ENCODE peak calls at places on chromosomes 6 and 20, in five cellular contexts. A is fibroblast of mammary gland, Y is right atrium auricular region, L is fibroblast of pulmonary artery, C is tibial artery. M is an unnamed sample.

GRCh38 chr6:6913346-6913745 is 194.4 kb upstream of the RREB1 start:
- DNase-seq in L (no peak), Y (no peak), A (no peak), C (no peak), M (no peak)

GRCh38 chr6:129314575-129314974 is 395.4 kb downstream of the ARHGAP18 start:
- DNase-seq in A (no peak), Y (no peak), C (no peak), L (no peak), M (no peak)

GRCh38 chr6:150282806-150283205 is 86.0 kb upstream of the IYD start:
- DNase-seq in Y (no peak), L (no peak), A (peak), C (no peak), M (no peak)

GRCh38 chr6:46128476-46128875 is 1.3 kb upstream of the ENPP4 start:
- DNase-seq in C (no peak), L (no peak), Y (no peak), A (no peak), M (no peak)

GRCh38 chr6:150622941-150623874 is 23.5 kb downstream of the PLEKHG1 start:
- DNase-seq in Y (no peak), A (no peak), C (no peak), L (no peak), M (no peak)

GRCh38 chr6:77063494-77063893 is 399.8 kb downstream of the HTR1B start:
- DNase-seq in C (no peak), L (no peak), Y (no peak), A (no peak), M (no peak)

GRCh38 chr6:52176550-52176949 is 9.6 kb upstream of the IL17A start:
- DNase-seq in C (no peak), Y (no peak), A (no peak), L (no peak), M (no peak)

GRCh38 chr6:156597130-156597529 is 180.0 kb upstream of the ARID1B start:
- DNase-seq in Y (no peak), C (no peak), A (no peak), L (no peak), M (no peak)

GRCh38 chr6:12420626-12421025 is 130.5 kb downstream of the EDN1 start:
- DNase-seq in C (no peak), L (no peak), Y (no peak), A (peak), M (no peak)

GRCh38 chr20:36342721-36343120 is 36.6 kb downstream of the DLGAP4 start:
- DNase-seq in A (no peak), L (no peak), Y (no peak), C (no peak), M (no peak)

GRCh38 chr6:43817192-43817591 is 47.2 kb downstream of the VEGFA start:
- DNase-seq in C (no peak), Y (no peak), A (peak), L (peak), M (no peak)

GRCh38 chr6:34202329-34203201 is 34.1 kb upstream of the HMGA1 start:
- DNase-seq in C (no peak), L (no peak), Y (no peak), A (no peak), M (no peak)

GRCh38 chr6:53887318-53887717 is 92.5 kb downstream of the LRRC1 start:
- DNase-seq in A (no peak), Y (no peak), C (no peak), L (no peak), M (no peak)

GRCh38 chr20:24131281-24131680 is 142.7 kb upstream of the GGTLC1 start:
- DNase-seq in C (no peak), L (no peak), A (no peak), Y (no peak), M (no peak)

GRCh38 chr6:158560787-158561246 is 926 bp downstream of the TMEM181 start:
- DNase-seq in A (no peak), C (peak), Y (no peak), L (no peak), M (no peak)

GRCh38 chr6:37127961-37128862 is 41.7 kb upstream of the PIM1 start:
- DNase-seq in L (peak), C (no peak), A (peak), Y (no peak), M (no peak)

GRCh38 chr20:44279228-44279627 is 31.8 kb downstream of the FITM2 start:
- DNase-seq in L (peak), Y (no peak), A (peak), C (no peak), M (no peak)

GRCh38 chr20:47620808-47621805 is 119.4 kb downstream of the NCOA3 start:
- DNase-seq in C (no peak), A (peak), Y (no peak), L (peak), M (peak)

GRCh38 chr6:2744206-2744771 is 6.4 kb downstream of the MYLK4 start:
- DNase-seq in Y (no peak), A (no peak), C (no peak), L (peak), M (no peak)

DNA sequence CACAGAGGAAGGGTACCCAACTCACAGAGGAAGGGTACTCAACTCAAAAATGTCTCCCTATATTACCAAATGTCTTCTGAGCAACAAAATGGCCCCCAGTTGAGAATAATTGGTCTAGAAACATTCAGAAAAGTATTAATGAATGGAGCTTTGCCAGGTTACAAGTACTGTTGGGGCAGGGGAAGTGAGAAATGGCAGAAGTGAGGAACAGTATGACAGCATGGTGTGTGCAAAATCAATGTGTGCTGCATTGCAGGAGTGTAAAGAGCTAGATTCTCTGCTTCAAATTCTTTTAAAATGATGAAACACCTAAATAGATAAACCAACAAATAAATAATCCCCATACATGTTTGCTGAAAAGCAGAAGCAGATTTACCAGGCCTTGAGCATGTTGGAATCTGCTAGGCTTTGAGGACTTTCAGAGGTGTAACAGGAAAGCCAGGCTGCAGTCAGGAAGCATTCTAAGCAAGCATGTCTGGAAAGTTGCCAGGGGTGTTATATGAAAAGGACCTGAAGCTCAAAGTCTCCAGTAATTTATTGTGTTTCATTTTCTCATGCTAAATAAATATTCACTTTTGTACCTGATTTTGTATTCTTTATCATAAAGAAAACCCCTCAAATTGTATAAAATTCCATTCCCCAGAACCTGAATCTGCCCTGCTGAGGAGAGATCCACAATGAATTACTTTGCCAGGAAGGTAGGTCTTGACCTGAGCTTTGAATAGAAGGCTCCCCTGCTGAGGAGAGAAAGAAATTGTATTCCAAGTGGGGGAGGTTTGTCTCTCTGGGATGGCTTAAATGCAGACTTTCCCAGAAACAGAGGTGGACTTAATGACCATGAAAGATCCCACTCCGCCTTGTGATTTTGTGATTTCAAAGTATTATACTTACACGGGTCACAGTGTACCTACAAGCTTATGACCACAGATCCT is 265.0 kb upstream of the MARCKS start:
- DNase-seq in L (peak), Y (no peak), C (no peak), A (no peak), M (peak)
- H3K4me3 ChIP-seq in L (no peak), Y (no peak), C (no peak), A (no peak), M (no peak)

GRCh38 chr6:56375806-56376205 is 128.4 kb upstream of the COL21A1 start:
- DNase-seq in A (no peak), C (no peak), Y (no peak), L (no peak), M (no peak)

GRCh38 chr6:56372621-56373020 is 125.2 kb upstream of the COL21A1 start:
- DNase-seq in A (peak), Y (no peak), L (peak), C (no peak), M (no peak)

GRCh38 chr6:56378507-56378906 is 131.1 kb upstream of the COL21A1 start:
- DNase-seq in Y (no peak), L (no peak), C (no peak), A (no peak), M (no peak)

GRCh38 chr6:56377295-56377694 is 129.9 kb upstream of the COL21A1 start:
- DNase-seq in L (no peak), C (no peak), Y (no peak), A (no peak), M (no peak)

GRCh38 chr6:56374841-56375369 is 127.5 kb upstream of the COL21A1 start:
- DNase-seq in A (peak), Y (no peak), C (peak), L (peak), M (no peak)
- H3K4me3 ChIP-seq in A (no peak), Y (no peak), C (peak), L (no peak), M (no peak)

GRCh38 chr6:25041676-25042598 is 106.2 kb upstream of the RIPOR2 start:
- DNase-seq in C (no peak), A (no peak), Y (no peak), L (no peak), M (no peak)
- H3K4me3 ChIP-seq in C (no peak), A (no peak), Y (no peak), L (no peak), M (no peak)

GRCh38 chr6:31575952-31576684 is 753 bp downstream of the TNF start:
- DNase-seq in A (no peak), C (no peak), L (no peak), Y (no peak), M (no peak)

GRCh38 chr6:31574106-31575061 is 981 bp upstream of the TNF start:
- DNase-seq in Y (no peak), C (no peak), A (no peak), L (no peak), M (no peak)

GRCh38 chr6:31572041-31572911 is at the start of gene LTA:
- DNase-seq in C (no peak), L (no peak), A (no peak), Y (no peak), M (no peak)

GRCh38 chr6:31575335-31575901 is at the start of gene TNF:
- DNase-seq in L (no peak), C (peak), A (no peak), Y (peak), M (no peak)

GRCh38 chr6:31573239-31574105 is 1.4 kb downstream of the LTA start:
- DNase-seq in L (no peak), C (no peak), A (no peak), Y (no peak), M (no peak)
- H3K4me3 ChIP-seq in L (no peak), C (no peak), A (no peak), Y (no peak), M (no peak)

DNA sequence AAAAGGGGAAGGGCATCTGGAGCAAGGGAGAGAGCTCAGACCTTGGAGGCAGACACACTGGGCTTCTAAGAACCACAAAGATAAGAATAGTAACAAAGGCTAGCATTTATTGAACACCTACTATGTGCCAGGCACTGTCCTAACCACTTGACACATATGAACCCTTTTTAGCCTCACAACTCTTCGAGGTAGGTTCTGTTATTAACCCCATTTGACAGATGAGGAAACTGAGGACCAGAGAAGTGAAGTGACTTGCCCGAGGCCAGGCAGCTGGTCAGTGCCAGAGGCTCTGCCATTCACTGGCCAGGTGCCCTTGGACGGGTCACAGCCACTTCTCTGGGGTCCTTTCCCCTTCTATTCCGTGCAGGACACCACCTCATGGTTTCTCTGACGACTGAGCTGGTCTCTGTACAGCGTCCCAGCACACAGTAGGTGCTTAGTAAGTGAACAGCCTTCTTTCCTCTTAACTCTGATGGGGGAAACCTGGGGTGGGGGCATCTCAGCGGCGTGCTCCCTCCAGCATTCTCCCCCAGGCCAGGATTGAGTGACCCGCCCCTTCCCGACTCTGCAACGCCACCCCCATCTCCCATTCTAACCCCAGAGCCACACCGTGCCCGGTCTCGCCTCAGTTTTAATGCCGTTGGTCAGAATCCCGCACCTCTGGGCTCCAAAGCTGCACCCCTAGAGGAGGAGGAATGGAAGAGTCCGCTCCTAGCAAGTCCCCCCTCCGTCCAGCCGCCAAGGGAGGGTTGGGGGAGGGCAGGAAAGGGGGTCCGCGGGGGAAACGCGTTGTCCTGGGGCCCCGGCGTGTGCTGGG is 55.7 kb downstream of the CD40 start:
- DNase-seq in A (no peak), Y (no peak), C (no peak), L (no peak), M (no peak)
- H3K4me3 ChIP-seq in A (no peak), Y (no peak), C (no peak), L (no peak), M (no peak)

GRCh38 chr6:113772961-113773360 is 84.2 kb upstream of the MARCKS start:
- DNase-seq in A (no peak), Y (no peak), C (no peak), L (no peak), M (no peak)

GRCh38 chr6:113779656-113780055 is 77.5 kb upstream of the MARCKS start:
- DNase-seq in A (no peak), C (no peak), L (no peak), Y (no peak), M (no peak)

GRCh38 chr6:113776998-113777397 is 80.1 kb upstream of the MARCKS start:
- DNase-seq in C (no peak), L (peak), A (no peak), Y (no peak), M (no peak)

GRCh38 chr6:113774122-113774835 is 82.9 kb upstream of the MARCKS start:
- DNase-seq in C (no peak), A (peak), Y (no peak), L (peak), M (no peak)

DNA sequence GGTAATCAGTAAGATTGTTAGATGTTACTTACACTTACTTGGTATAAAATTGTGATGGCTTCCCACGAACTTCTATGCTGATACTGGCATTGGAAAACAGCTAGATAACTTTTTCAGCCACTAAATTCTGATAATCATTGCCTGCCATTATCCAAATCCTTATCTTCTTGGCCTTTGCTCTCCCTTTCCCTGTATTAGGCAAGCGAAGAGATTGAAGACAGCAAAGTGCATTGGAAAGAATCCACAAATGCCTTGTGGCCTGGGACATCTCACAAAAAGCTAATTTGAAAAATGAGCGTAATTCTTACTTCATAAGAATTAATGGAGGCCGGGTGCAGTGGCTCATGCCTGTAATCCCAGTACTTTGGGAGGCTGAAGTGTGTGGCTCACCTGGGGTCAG is 79.5 kb upstream of the MARCKS start:
- DNase-seq in C (no peak), L (no peak), A (no peak), Y (no peak), M (no peak)
- H3K4me3 ChIP-seq in C (no peak), L (no peak), A (no peak), Y (no peak), M (no peak)

GRCh38 chr20:63498950-63499332 is at the start of gene EEF1A2:
- DNase-seq in C (no peak), A (no peak), L (no peak), Y (no peak), M (no peak)
- H3K4me3 ChIP-seq in C (peak), A (no peak), L (no peak), Y (peak), M (peak)

GRCh38 chr6:153088796-153089195 is 42.3 kb downstream of the RGS17 start:
- DNase-seq in C (no peak), Y (no peak), A (no peak), L (no peak), M (no peak)

GRCh38 chr6:153087436-153087835 is 43.6 kb downstream of the RGS17 start:
- DNase-seq in L (no peak), Y (no peak), C (no peak), A (no peak), M (no peak)

GRCh38 chr6:153085239-153085638 is 45.8 kb downstream of the RGS17 start:
- DNase-seq in L (peak), Y (no peak), A (no peak), C (no peak), M (no peak)

GRCh38 chr6:153084393-153084792 is 46.7 kb downstream of the RGS17 start:
- DNase-seq in L (peak), Y (no peak), A (peak), C (no peak), M (no peak)

GRCh38 chr6:153086225-153086990 is 44.7 kb downstream of the RGS17 start:
- DNase-seq in A (no peak), Y (no peak), C (no peak), L (no peak), M (no peak)
- H3K4me3 ChIP-seq in A (no peak), Y (no peak), C (no peak), L (no peak), M (no peak)

DNA sequence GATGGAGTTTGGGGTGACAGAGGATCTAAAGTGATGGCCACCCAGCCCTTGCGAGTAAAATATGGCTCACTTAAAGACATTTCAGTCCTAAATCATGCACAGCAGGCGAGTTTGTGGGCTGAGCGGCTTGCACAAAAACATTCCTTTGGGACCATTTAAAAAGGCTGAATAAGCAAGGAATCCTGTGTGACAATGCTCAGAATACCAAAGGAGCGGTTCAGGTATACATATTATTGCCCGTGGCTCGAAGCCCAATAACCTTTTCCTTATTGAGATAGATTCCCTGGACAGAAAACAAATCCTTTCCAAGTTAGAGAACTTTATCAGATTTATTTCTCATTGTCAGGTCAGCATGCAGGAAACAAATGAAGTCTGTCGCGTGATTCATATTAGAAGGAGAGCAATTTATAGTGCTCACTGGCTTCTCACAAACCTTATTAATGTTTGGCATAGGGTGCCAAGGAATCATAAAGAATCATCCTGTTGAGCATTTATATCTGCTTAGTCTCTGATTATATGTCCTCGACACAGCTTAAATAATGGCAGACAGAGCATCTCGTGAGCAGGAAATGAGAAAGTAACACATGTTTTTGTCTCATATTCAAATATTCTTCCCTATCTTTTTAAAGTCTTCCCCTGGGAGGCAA is 121.3 kb downstream of the TRMT11 start:
- DNase-seq in Y (no peak), C (no peak), L (peak), A (peak), M (peak)
- H3K4me3 ChIP-seq in Y (no peak), C (no peak), L (no peak), A (no peak), M (no peak)

M was measured in LNCaP clone FGC.